ENCODE peak calls at places on chromosome 3, in ten cellular contexts. X is naive thymus-derived CD4-positive, alpha-beta T cell; P is right lobe of liver; S is endodermal cell; B is mesenchymal stem cell; N is heart right ventricle; K is tibial artery; D is testis; Z is psoas muscle; Q is CD8-positive, alpha-beta T cell. T is an unnamed sample.
A peak's percentile ranks its signal among the peaks of the same experiment; 100 is the strongest.

GRCh38 chr3:194503101-194503531 is 16.3 kb upstream of the ATP13A3 start:
- DNase-seq in S (no peak), N (no peak), P (no peak), Z (no peak), B (no peak), Q (no peak), X (no peak), D (no peak), K (no peak), T (no peak)

GRCh38 chr3:120689395-120689794 is 7.4 kb upstream of the HGD start:
- DNase-seq in Z (no peak), S (no peak), N (no peak), Q (no peak), D (no peak), X (no peak), K (no peak), B (no peak), P (no peak), T (no peak)

GRCh38 chr3:125651246-125651645 is 55.9 kb upstream of the OSBPL11 start:
- DNase-seq in D (no peak), K (no peak), X (no peak), N (no peak), Z (no peak), S (no peak), B (peak; percentile 15), Q (no peak), P (no peak), T (no peak)

GRCh38 chr3:69451594-69451993 is 65.7 kb upstream of the FRMD4B start:
- DNase-seq in X (no peak), D (no peak), S (no peak), B (no peak), Z (no peak), K (no peak), Q (no peak), N (no peak), P (no peak), T (peak; percentile 14)

GRCh38 chr3:133820129-133820528 is 14.5 kb downstream of the SRPRB start:
- DNase-seq in S (no peak), P (no peak), Z (no peak), X (no peak), Q (no peak), N (no peak), D (no peak), K (no peak), B (no peak), T (no peak)

GRCh38 chr3:4786431-4786830 is 192.8 kb upstream of the BHLHE40 start:
- DNase-seq in S (no peak), Q (no peak), K (no peak), X (no peak), N (no peak), D (no peak), P (no peak), Z (no peak), B (no peak), T (no peak)

GRCh38 chr3:137039570-137039969 is 81.8 kb downstream of the IL20RB start:
- DNase-seq in S (no peak), K (no peak), D (no peak), B (no peak), P (no peak), X (no peak), Q (no peak), N (no peak), Z (no peak), T (no peak)

GRCh38 chr3:109224333-109224732 is 87.8 kb downstream of the C3orf85 start:
- DNase-seq in Z (no peak), N (no peak), X (no peak), P (peak; percentile 70), D (peak; percentile 30), S (peak; percentile 85), Q (no peak), K (no peak), B (no peak), T (peak; percentile 15)

GRCh38 chr3:105359098-105359762 is 7.5 kb upstream of the ALCAM start:
- DNase-seq in S (no peak), K (no peak), Q (no peak), P (no peak), N (no peak), X (no peak), Z (no peak), D (no peak), B (peak; percentile 68), T (no peak)

GRCh38 chr3:197132916-197133530 is 103.4 kb upstream of the MELTF start:
- DNase-seq in D (no peak), Z (no peak), K (no peak), S (no peak), N (no peak), X (no peak), B (peak; percentile 15), Q (no peak), P (no peak), T (no peak)

GRCh38 chr3:176068750-176069149 is 1128.5 kb downstream of the TBL1XR1 start:
- DNase-seq in S (no peak), Q (no peak), B (no peak), D (no peak), N (no peak), P (no peak), Z (no peak), X (no peak), K (no peak), T (no peak)

GRCh38 chr3:73624363-73625123 is at the start of gene PDZRN3:
- DNase-seq in D (peak; percentile 81), B (peak; percentile 83), S (peak; percentile 88), N (peak; percentile 70), X (no peak), K (peak; percentile 40), P (peak; percentile 58), Q (no peak), Z (peak; percentile 71), T (peak; percentile 82)

DNA sequence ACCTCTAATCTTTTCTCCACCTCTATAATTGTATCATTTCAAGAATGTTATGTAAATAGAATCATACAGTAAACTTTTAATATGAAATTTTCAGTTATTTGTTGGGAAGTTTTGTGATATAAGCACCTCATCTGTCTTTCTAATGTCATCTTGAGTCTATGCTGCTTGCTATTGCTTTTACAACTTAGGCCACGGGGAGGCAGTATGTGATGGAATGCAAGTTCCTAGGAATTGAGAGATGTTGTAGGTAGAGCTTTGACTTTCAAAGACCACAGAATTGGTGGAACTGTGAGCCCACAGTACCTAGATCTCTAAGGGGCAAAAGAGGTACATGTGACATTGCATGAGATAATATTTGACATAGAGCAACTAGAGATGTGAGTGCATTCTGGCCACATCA is 328.3 kb downstream of the MFSD1 start:
- DNase-seq in P (no peak), Q (no peak), K (no peak), Z (no peak), D (peak; percentile 46), B (no peak), N (no peak), S (peak; percentile 85), X (no peak), T (no peak)
- H3K4me1 ChIP-seq in P (peaks cover 8% of the 10 kb centered on the region), Q (no peaks in the 10 kb centered on the region), K (no peaks in the 10 kb centered on the region), Z (no peaks in the 10 kb centered on the region), D (no peaks in the 10 kb centered on the region), B (no peaks in the 10 kb centered on the region), N (peaks cover 5% of the 10 kb centered on the region), S (no peaks in the 10 kb centered on the region), X (no peaks in the 10 kb centered on the region), T (no peaks in the 10 kb centered on the region)

GRCh38 chr3:10386121-10386520 is 65.2 kb upstream of the SEC13 start:
- DNase-seq in K (no peak), P (no peak), Z (no peak), N (no peak), S (no peak), X (no peak), Q (no peak), D (no peak), B (no peak), T (no peak)
- H3K4me1 ChIP-seq in K (no peaks in the 10 kb centered on the region), P (no peaks in the 10 kb centered on the region), Z (peaks cover 4% of the 10 kb centered on the region), N (no peaks in the 10 kb centered on the region), S (no peaks in the 10 kb centered on the region), X (peaks cover 11% of the 10 kb centered on the region), Q (no peaks in the 10 kb centered on the region), D (no peaks in the 10 kb centered on the region), B (no peaks in the 10 kb centered on the region), T (peaks cover 4% of the 10 kb centered on the region)

GRCh38 chr3:187325632-187326031 is 34.1 kb upstream of the MASP1 start:
- DNase-seq in K (no peak), Q (no peak), B (no peak), X (no peak), S (no peak), P (no peak), N (no peak), D (no peak), Z (no peak), T (no peak)
- H3K4me1 ChIP-seq in K (no peaks in the 10 kb centered on the region), Q (no peaks in the 10 kb centered on the region), B (no peaks in the 10 kb centered on the region), X (no peaks in the 10 kb centered on the region), S (peaks cover 7% of the 10 kb centered on the region), P (no peaks in the 10 kb centered on the region), N (no peaks in the 10 kb centered on the region), D (no peaks in the 10 kb centered on the region), Z (no peaks in the 10 kb centered on the region), T (no peaks in the 10 kb centered on the region)

GRCh38 chr3:99862208-99862607 is 44.5 kb downstream of the CMSS1 start:
- DNase-seq in N (no peak), K (no peak), S (no peak), Z (no peak), B (peak; percentile 72), P (no peak), D (no peak), X (no peak), Q (no peak), T (no peak)

GRCh38 chr3:99864289-99864688 is 46.6 kb downstream of the CMSS1 start:
- DNase-seq in K (no peak), Z (no peak), S (no peak), B (no peak), X (no peak), Q (no peak), P (no peak), N (no peak), D (no peak), T (no peak)

GRCh38 chr3:99863588-99863987 is 45.9 kb downstream of the CMSS1 start:
- DNase-seq in B (no peak), D (no peak), Z (no peak), S (no peak), K (no peak), N (no peak), X (no peak), P (no peak), Q (no peak), T (no peak)

GRCh38 chr3:99861216-99861615 is 43.6 kb downstream of the CMSS1 start:
- DNase-seq in X (no peak), K (no peak), S (no peak), D (no peak), P (no peak), N (no peak), Q (no peak), Z (no peak), B (no peak), T (no peak)

GRCh38 chr3:99863002-99863401 is 45.3 kb downstream of the CMSS1 start:
- DNase-seq in Z (no peak), P (no peak), S (no peak), K (no peak), B (no peak), N (no peak), Q (no peak), X (no peak), D (no peak), T (no peak)
- H3K4me1 ChIP-seq in Z (peaks cover 59% of the 10 kb centered on the region), P (no peaks in the 10 kb centered on the region), S (peaks cover 1% of the 10 kb centered on the region), K (peaks cover 69% of the 10 kb centered on the region), B (peaks cover 8% of the 10 kb centered on the region), N (peaks cover 86% of the 10 kb centered on the region), Q (peaks cover 14% of the 10 kb centered on the region), X (peaks cover 8% of the 10 kb centered on the region), D (peaks cover 11% of the 10 kb centered on the region), T (no peaks in the 10 kb centered on the region)

GRCh38 chr3:177553012-177553411 is 355.7 kb upstream of the TBL1XR1 start:
- DNase-seq in N (no peak), S (no peak), P (no peak), Q (no peak), B (no peak), Z (no peak), D (no peak), X (no peak), K (no peak), T (no peak)
- H3K4me1 ChIP-seq in N (peaks cover 18% of the 10 kb centered on the region), S (peaks cover 2% of the 10 kb centered on the region), P (no peaks in the 10 kb centered on the region), Q (peaks cover 34% of the 10 kb centered on the region), B (no peaks in the 10 kb centered on the region), Z (no peaks in the 10 kb centered on the region), D (no peaks in the 10 kb centered on the region), X (peaks cover 18% of the 10 kb centered on the region), K (peaks cover 29% of the 10 kb centered on the region), T (no peaks in the 10 kb centered on the region)

T was measured in cardiac muscle cell.